ENCODE peak calls at places on chromosomes 13 and 19, in eight cellular contexts. P is EL, N is NCI-H2081, Y is A549, E is uterus, I is AG10803, R is epithelial cell of esophagus, G is neural crest cell. M is an unnamed sample.

GRCh38 chr13:53873558-53873957 is 844.9 kb downstream of the OLFM4 start:
- DNase-seq in Y (no peak), R (no peak), G (no peak), N (peak), E (no peak), I (no peak), P (no peak), M (no peak)

GRCh38 chr19:7953060-7953459 is 9.6 kb upstream of the TIMM44 start:
- DNase-seq in Y (no peak), E (no peak), G (no peak), I (peak), P (peak), R (peak), N (no peak), M (peak)

GRCh38 chr19:10690351-10690781 is 10.9 kb upstream of the QTRT1 start:
- DNase-seq in Y (no peak), N (no peak), G (no peak), R (peak), P (peak), I (peak), E (no peak), M (no peak)

GRCh38 chr13:45773236-45773635 is 71.1 kb downstream of the CBY2 start:
- DNase-seq in G (no peak), P (peak), N (no peak), R (peak), I (no peak), Y (no peak), E (no peak), M (no peak)

GRCh38 chr19:4969772-4970531 is 1.0 kb downstream of the KDM4B start:
- DNase-seq in R (peak), G (no peak), E (no peak), N (no peak), Y (no peak), P (peak), I (peak), M (no peak)

GRCh38 chr19:2800506-2800905 is 15.2 kb downstream of the THOP1 start:
- DNase-seq in P (no peak), R (no peak), N (no peak), E (no peak), I (no peak), G (no peak), Y (no peak), M (no peak)

GRCh38 chr13:37492741-37493514 is 105.6 kb downstream of the POSTN start:
- DNase-seq in G (no peak), Y (no peak), R (peak), P (peak), I (peak), E (no peak), N (no peak), M (no peak)

GRCh38 chr13:73702419-73703071 is 431.7 kb downstream of the KLF12 start:
- DNase-seq in R (peak), Y (no peak), G (no peak), I (no peak), P (no peak), N (peak), E (no peak), M (peak)

GRCh38 chr13:112911285-112911701 is 57.7 kb upstream of the MCF2L start:
- DNase-seq in R (no peak), P (no peak), N (no peak), I (no peak), Y (no peak), E (no peak), G (no peak), M (no peak)

GRCh38 chr19:37519890-37520289 is 13.2 kb downstream of the ZNF793 start:
- DNase-seq in P (peak), E (no peak), I (no peak), R (peak), G (no peak), Y (no peak), N (no peak), M (peak)

GRCh38 chr19:35851213-35852028 is 883 bp downstream of the NPHS1 start:
- DNase-seq in G (peak), P (no peak), N (no peak), E (no peak), R (no peak), I (no peak), Y (no peak), M (no peak)

GRCh38 chr19:2121416-2122051 is 24.8 kb downstream of the IZUMO4 start:
- DNase-seq in G (no peak), E (no peak), N (no peak), I (no peak), Y (no peak), P (no peak), R (no peak), M (no peak)

GRCh38 chr13:31093145-31093885 is 68.4 kb downstream of the HSPH1 start:
- DNase-seq in I (no peak), Y (no peak), P (no peak), N (no peak), R (peak), G (no peak), E (no peak), M (peak)

GRCh38 chr19:17766543-17767131 is 15.4 kb downstream of the FCHO1 start:
- DNase-seq in N (peak), G (peak), E (peak), R (peak), Y (peak), I (peak), P (peak), M (no peak)

GRCh38 chr13:109783447-109783814 is 3.0 kb downstream of the IRS2 start:
- DNase-seq in Y (no peak), E (no peak), P (no peak), G (no peak), I (no peak), N (no peak), R (no peak), M (no peak)

GRCh38 chr13:45349438-45349837 is 8.5 kb upstream of the TPT1 start:
- DNase-seq in P (peak), Y (no peak), G (no peak), N (no peak), E (no peak), I (peak), R (peak), M (no peak)

M was measured in epithelial cell of prostate.